ENCODE peak calls at places on chromosomes 4 and X, in seven cellular contexts. G, O, P, W, V, X and A are unnamed samples.

GRCh38 chr4:158714937-158715336 is 8.3 kb downstream of the PPID start:
- DNase-seq in P (no peak), G (no peak), O (no peak), V (no peak), W (no peak), X (no peak), A (no peak)

GRCh38 chr4:19239565-19239964 is 1012.1 kb upstream of the SLIT2 start:
- DNase-seq in G (no peak), V (no peak), P (no peak), X (no peak), W (no peak), O (no peak), A (no peak)

GRCh38 chr4:111652206-111652605 is 493.0 kb upstream of the FAM241A start:
- DNase-seq in W (no peak), O (no peak), X (no peak), V (no peak), G (no peak), P (no peak), A (no peak)

GRCh38 chrX:132489256-132490085 is 633 bp upstream of the MBNL3 start:
- DNase-seq in W (peak), V (peak), O (peak), X (no peak), P (peak), G (peak), A (no peak)

GRCh38 chr4:4386296-4386735 is 586 bp upstream of the NSG1 start:
- DNase-seq in W (no peak), X (no peak), O (peak), G (no peak), V (no peak), P (no peak), A (no peak)

GRCh38 chr4:146095091-146095690 is 80.3 kb upstream of the LSM6 start:
- DNase-seq in G (no peak), W (no peak), O (no peak), P (peak), X (peak), V (peak), A (peak)

GRCh38 chr4:11451720-11452119 is 23.0 kb upstream of the HS3ST1 start:
- DNase-seq in P (no peak), X (no peak), V (no peak), G (no peak), O (no peak), W (no peak), A (no peak)

GRCh38 chr4:69874507-69874906 is 14.6 kb upstream of the SULT1E1 start:
- DNase-seq in V (no peak), G (no peak), X (no peak), P (no peak), O (no peak), W (no peak), A (no peak)

GRCh38 chr4:80183196-80184052 is 13.9 kb upstream of the PRDM8 start:
- DNase-seq in G (no peak), O (peak), W (no peak), X (no peak), V (no peak), P (peak), A (no peak)

GRCh38 chr4:161714022-161714751 is 449.6 kb downstream of the FSTL5 start:
- DNase-seq in X (peak), P (no peak), W (no peak), O (no peak), V (no peak), G (no peak), A (peak)

GRCh38 chrX:151155234-151155633 is 21.1 kb upstream of the GPR50 start:
- DNase-seq in V (no peak), O (no peak), W (no peak), P (no peak), X (no peak), G (no peak), A (no peak)

GRCh38 chr4:45568694-45569093 is 555.2 kb downstream of the GABRG1 start:
- DNase-seq in P (no peak), W (no peak), O (no peak), V (no peak), G (no peak), X (no peak), A (no peak)

GRCh38 chr4:89708903-89709361 is 128.0 kb downstream of the SNCA start:
- DNase-seq in P (no peak), V (no peak), X (no peak), G (no peak), O (no peak), W (no peak), A (no peak)

GRCh38 chrX:150504399-150505186 is 63.8 kb upstream of the MTM1 start:
- DNase-seq in G (no peak), O (no peak), V (no peak), P (no peak), W (no peak), X (no peak), A (no peak)

GRCh38 chrX:4830880-4831557 is 1117.6 kb upstream of the PRKX start:
- DNase-seq in P (no peak), G (no peak), W (no peak), V (no peak), X (no peak), O (no peak), A (no peak)

GRCh38 chr4:7004331-7004730 is 38.8 kb upstream of the TADA2B start:
- DNase-seq in V (no peak), X (no peak), G (no peak), P (no peak), O (no peak), W (no peak), A (no peak)

GRCh38 chrX:47112316-47112954 is 32.1 kb downstream of the NDUFB11 start:
- DNase-seq in P (no peak), O (peak), X (no peak), G (no peak), V (no peak), W (no peak), A (no peak)

GRCh38 chr4:170009291-170009690 is 16.9 kb downstream of the MFAP3L start:
- DNase-seq in V (no peak), G (no peak), W (no peak), P (no peak), X (no peak), O (no peak), A (no peak)

GRCh38 chrX:151789179-151789800 is 54.7 kb downstream of the CNGA2 start:
- DNase-seq in P (no peak), O (peak), G (no peak), X (peak), V (no peak), W (no peak), A (no peak)

GRCh38 chr4:122625156-122625555 is 4.3 kb upstream of the IL21 start:
- DNase-seq in X (no peak), O (no peak), P (no peak), W (no peak), V (no peak), G (no peak), A (no peak)

GRCh38 chr4:150033937-150034336 is 44.3 kb upstream of the DCLK2 start:
- DNase-seq in X (no peak), O (no peak), W (peak), P (no peak), G (no peak), V (no peak), A (peak)

GRCh38 chr4:52545099-52546069 is 113.7 kb downstream of the USP46 start:
- DNase-seq in G (peak), O (peak), X (peak), V (peak), P (peak), W (peak), A (peak)

GRCh38 chrX:47483310-47484268 is 567 bp upstream of the ZNF41 start:
- DNase-seq in O (peak), G (no peak), V (no peak), P (peak), W (no peak), X (no peak), A (no peak)

GRCh38 chr4:106809083-106809482 is 227.0 kb downstream of the DKK2 start:
- DNase-seq in V (no peak), X (no peak), W (no peak), P (peak), O (no peak), G (no peak), A (no peak)

GRCh38 chrX:51395807-51396728 is 63.4 kb downstream of the NUDT10 start:
- DNase-seq in W (no peak), P (peak), X (no peak), O (no peak), V (peak), G (peak), A (no peak)

GRCh38 chr4:42352049-42352448 is 45.2 kb upstream of the SHISA3 start:
- DNase-seq in O (no peak), W (no peak), V (no peak), G (no peak), X (no peak), P (no peak), A (no peak)

GRCh38 chr4:6869944-6870343 is 39.7 kb upstream of the TBC1D14 start:
- DNase-seq in X (no peak), V (no peak), O (peak), P (no peak), W (no peak), G (no peak), A (no peak)

GRCh38 chr4:128130621-128131020 is 69.5 kb downstream of the LARP1B start:
- DNase-seq in W (no peak), P (no peak), X (no peak), G (no peak), O (no peak), V (no peak), A (no peak)

GRCh38 chr4:35201403-35201802 is 1042.9 kb downstream of the ARAP2 start:
- DNase-seq in O (no peak), G (no peak), X (no peak), P (peak), V (no peak), W (no peak), A (no peak)

GRCh38 chr4:179709961-179710624 is 2267.9 kb upstream of the AGA start:
- DNase-seq in X (no peak), V (no peak), O (no peak), W (no peak), P (no peak), G (no peak), A (peak)

GRCh38 chr4:14906805-14907204 is 95.5 kb upstream of the CPEB2 start:
- DNase-seq in V (no peak), X (no peak), G (no peak), W (no peak), O (no peak), P (no peak), A (no peak)

GRCh38 chrX:71181910-71182799 is 37.5 kb downstream of the NLGN3 start:
- DNase-seq in O (peak), W (peak), G (peak), X (peak), P (peak), V (peak), A (peak)